ENCODE peak calls at places on chromosome 13, in five cellular contexts. One of them, this sample, is unnamed.
A peak's percentile ranks its signal among the peaks of the same experiment; 100 is the strongest.

GRCh38 chr13:44819245-44819644 is 170.0 kb downstream of the NUFIP1 start:
- DNase-seq in vagina: no peak
- DNase-seq in body of pancreas: no peak
- DNase-seq in K562: no peak
- DNase-seq in H54: peak; percentile 27
- DNase-seq in this sample: no peak

GRCh38 chr13:71524245-71525002 is 342.6 kb downstream of the DACH1 start:
- DNase-seq in vagina: no peak
- DNase-seq in K562: no peak
- DNase-seq in body of pancreas: no peak
- DNase-seq in H54: no peak
- DNase-seq in this sample: no peak

GRCh38 chr13:39379667-39380655 is 223.0 kb downstream of the LHFPL6 start:
- DNase-seq in K562: no peak
- DNase-seq in body of pancreas: no peak
- DNase-seq in H54: no peak
- DNase-seq in vagina: no peak
- DNase-seq in this sample: peak; percentile 23

GRCh38 chr13:74202129-74202528 is 67.9 kb upstream of the KLF12 start:
- DNase-seq in vagina: no peak
- DNase-seq in K562: no peak
- DNase-seq in body of pancreas: no peak
- DNase-seq in H54: no peak
- DNase-seq in this sample: no peak

GRCh38 chr13:43564941-43565340 is 221.8 kb downstream of the ENOX1 start:
- DNase-seq in vagina: no peak
- DNase-seq in body of pancreas: no peak
- DNase-seq in H54: no peak
- DNase-seq in K562: no peak
- DNase-seq in this sample: no peak

GRCh38 chr13:73268306-73268705 is 209.5 kb downstream of the KLF5 start:
- DNase-seq in K562: no peak
- DNase-seq in H54: peak; percentile 15
- DNase-seq in body of pancreas: no peak
- DNase-seq in vagina: no peak
- DNase-seq in this sample: peak; percentile 3

GRCh38 chr13:103640617-103641016 is 574.4 kb upstream of the SLC10A2 start:
- DNase-seq in H54: no peak
- DNase-seq in vagina: no peak
- DNase-seq in body of pancreas: no peak
- DNase-seq in K562: no peak
- DNase-seq in this sample: no peak

GRCh38 chr13:46143239-46143701 is 38.4 kb upstream of the CPB2 start:
- DNase-seq in body of pancreas: no peak
- DNase-seq in vagina: no peak
- DNase-seq in H54: no peak
- DNase-seq in K562: no peak
- DNase-seq in this sample: no peak

GRCh38 chr13:20848944-20849343 is 53.6 kb downstream of the XPO4 start:
- DNase-seq in body of pancreas: no peak
- DNase-seq in K562: no peak
- DNase-seq in H54: no peak
- DNase-seq in vagina: no peak
- DNase-seq in this sample: no peak

GRCh38 chr13:64414381-64414780 is 2815.8 kb downstream of the PCDH9 start:
- DNase-seq in K562: no peak
- DNase-seq in H54: no peak
- DNase-seq in vagina: no peak
- DNase-seq in body of pancreas: no peak
- DNase-seq in this sample: no peak

GRCh38 chr13:98847780-98848179 is 95.3 kb upstream of the SLC15A1 start:
- DNase-seq in vagina: no peak
- DNase-seq in K562: peak; percentile 24
- DNase-seq in H54: no peak
- DNase-seq in body of pancreas: no peak
- DNase-seq in this sample: no peak

GRCh38 chr13:22108283-22108897 is 437.5 kb downstream of the FGF9 start:
- DNase-seq in H54: no peak
- DNase-seq in K562: no peak
- DNase-seq in vagina: no peak
- DNase-seq in body of pancreas: no peak
- DNase-seq in this sample: no peak

GRCh38 chr13:98494769-98495168 is 82.1 kb downstream of the STK24 start:
- DNase-seq in body of pancreas: no peak
- DNase-seq in vagina: no peak
- DNase-seq in K562: no peak
- DNase-seq in H54: no peak
- DNase-seq in this sample: no peak

GRCh38 chr13:66138172-66138811 is 1091.8 kb downstream of the PCDH9 start:
- DNase-seq in H54: no peak
- DNase-seq in K562: no peak
- DNase-seq in body of pancreas: no peak
- DNase-seq in vagina: no peak
- DNase-seq in this sample: no peak

GRCh38 chr13:36130542-36131214 is 504 bp downstream of the DCLK1 start:
- DNase-seq in vagina: no peak
- DNase-seq in H54: no peak
- DNase-seq in body of pancreas: no peak
- DNase-seq in K562: no peak
- DNase-seq in this sample: peak; percentile 3

GRCh38 chr13:84136582-84136981 is 254.3 kb upstream of the SLITRK1 start:
- DNase-seq in vagina: no peak
- DNase-seq in H54: no peak
- DNase-seq in K562: no peak
- DNase-seq in body of pancreas: no peak
- DNase-seq in this sample: no peak

GRCh38 chr13:47025791-47026419 is 129.1 kb upstream of the HTR2A start:
- DNase-seq in H54: no peak
- DNase-seq in vagina: no peak
- DNase-seq in K562: no peak
- DNase-seq in body of pancreas: no peak
- DNase-seq in this sample: no peak

GRCh38 chr13:51538626-51539179 is 45.6 kb upstream of the WDFY2 start:
- DNase-seq in vagina: no peak
- DNase-seq in H54: no peak
- DNase-seq in K562: no peak
- DNase-seq in body of pancreas: no peak
- DNase-seq in this sample: no peak

GRCh38 chr13:110125613-110126272 is 181.2 kb downstream of the COL4A1 start:
- DNase-seq in body of pancreas: no peak
- DNase-seq in H54: no peak
- DNase-seq in K562: no peak
- DNase-seq in vagina: peak; percentile 84
- DNase-seq in this sample: no peak

GRCh38 chr13:99227909-99228688 is 27.4 kb downstream of the UBAC2 start:
- DNase-seq in K562: no peak
- DNase-seq in H54: no peak
- DNase-seq in vagina: no peak
- DNase-seq in body of pancreas: no peak
- DNase-seq in this sample: no peak

GRCh38 chr13:36344886-36345437 is 1.2 kb downstream of the SPART start:
- DNase-seq in K562: no peak
- DNase-seq in body of pancreas: no peak
- DNase-seq in vagina: no peak
- DNase-seq in H54: no peak
- DNase-seq in this sample: peak; percentile 76

GRCh38 chr13:36769545-36769944 is 49.5 kb upstream of the RFXAP start:
- DNase-seq in H54: no peak
- DNase-seq in K562: no peak
- DNase-seq in vagina: no peak
- DNase-seq in body of pancreas: no peak
- DNase-seq in this sample: no peak

GRCh38 chr13:112588490-112589297 is 741 bp upstream of the TUBGCP3 start:
- DNase-seq in vagina: no peak
- DNase-seq in H54: no peak
- DNase-seq in K562: no peak
- DNase-seq in body of pancreas: peak; percentile 38
- DNase-seq in this sample: peak; percentile 65

GRCh38 chr13:112583592-112584277 is 4.2 kb downstream of the TUBGCP3 start:
- DNase-seq in body of pancreas: no peak
- DNase-seq in vagina: no peak
- DNase-seq in K562: no peak
- DNase-seq in H54: no peak
- DNase-seq in this sample: peak; percentile 15

GRCh38 chr13:112586334-112586733 is 1.6 kb downstream of the TUBGCP3 start:
- DNase-seq in vagina: no peak
- DNase-seq in K562: no peak
- DNase-seq in H54: no peak
- DNase-seq in body of pancreas: no peak
- DNase-seq in this sample: no peak

GRCh38 chr13:112587359-112587766 is 590 bp downstream of the TUBGCP3 start:
- DNase-seq in vagina: no peak
- DNase-seq in H54: peak; percentile 99
- DNase-seq in K562: peak; percentile 87
- DNase-seq in body of pancreas: peak; percentile 78
- DNase-seq in this sample: peak; percentile 95

GRCh38 chr13:112587767-112588489 is at the start of gene TUBGCP3:
- DNase-seq in H54: peak; percentile 95
- DNase-seq in vagina: no peak
- DNase-seq in K562: peak; percentile 76
- DNase-seq in body of pancreas: peak; percentile 87
- DNase-seq in this sample: peak; percentile 92
- TF ChIP-seq POLR2A in H54: peak; percentile 84
- TF ChIP-seq POLR2A in vagina: no peak
- TF ChIP-seq POLR2A in K562: peak; percentile 82
- TF ChIP-seq POLR2A in body of pancreas: peak; percentile 69
- TF ChIP-seq POLR2A in this sample: peak; percentile 78

DNA sequence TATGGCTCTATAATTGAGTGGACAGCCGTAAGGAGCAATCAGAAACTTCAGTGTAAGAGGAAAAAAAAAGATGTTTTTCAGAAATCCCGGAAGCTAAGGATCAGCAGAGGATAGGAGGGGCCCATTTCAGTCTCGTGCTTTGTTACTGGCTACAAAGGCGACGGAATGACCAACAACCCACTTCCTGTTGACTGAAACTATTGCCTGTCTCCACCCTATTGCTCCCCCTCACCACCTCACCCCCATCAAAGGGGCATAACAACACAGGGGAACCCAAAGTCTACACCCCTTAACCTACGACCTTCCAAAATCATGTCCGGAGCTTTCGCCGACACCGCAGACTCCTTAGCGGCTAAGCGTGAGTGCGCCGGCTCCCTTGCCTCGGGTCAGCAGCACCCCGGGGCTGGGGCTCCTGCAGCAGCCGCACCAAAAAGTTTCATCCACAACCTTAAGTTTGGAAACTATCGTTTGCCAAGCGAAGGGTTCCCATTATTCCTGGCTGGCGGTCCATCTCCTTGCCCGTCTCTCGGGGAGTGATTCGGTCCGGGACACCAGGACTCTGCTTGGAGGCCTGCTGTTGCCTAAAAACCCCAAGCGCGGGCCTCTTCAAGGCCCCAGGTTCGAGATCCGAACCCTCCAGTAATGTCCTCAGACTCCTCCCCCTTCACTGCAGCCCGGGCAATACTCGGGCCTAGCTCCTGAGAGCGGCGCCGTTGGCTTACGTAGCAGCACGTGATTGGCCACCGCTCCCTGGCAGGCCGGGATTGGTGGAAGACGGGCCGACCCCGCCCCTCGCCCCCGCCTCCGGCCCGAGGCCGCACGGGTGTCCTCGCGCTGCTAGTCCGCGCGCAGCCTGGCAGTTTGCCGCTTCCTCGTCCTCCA is at the start of gene TPP2:
- DNase-seq in vagina: peak; percentile 99
- DNase-seq in body of pancreas: peak; percentile 99
- DNase-seq in H54: peak; percentile 99
- DNase-seq in K562: peak; percentile 99
- DNase-seq in this sample: peak; percentile 99
- TF ChIP-seq POLR2A in vagina: peak; percentile 63
- TF ChIP-seq POLR2A in body of pancreas: no peak
- TF ChIP-seq POLR2A in H54: peak; percentile 97
- TF ChIP-seq POLR2A in K562: peak; percentile 86
- TF ChIP-seq POLR2A in this sample: peak; percentile 93

GRCh38 chr13:87398047-87398446 is 273.1 kb upstream of the SLITRK5 start:
- DNase-seq in body of pancreas: no peak
- DNase-seq in H54: no peak
- DNase-seq in K562: no peak
- DNase-seq in vagina: no peak
- DNase-seq in this sample: no peak

GRCh38 chr13:87403748-87404432 is 267.3 kb upstream of the SLITRK5 start:
- DNase-seq in body of pancreas: no peak
- DNase-seq in vagina: no peak
- DNase-seq in K562: no peak
- DNase-seq in H54: no peak
- DNase-seq in this sample: peak; percentile 1
- TF ChIP-seq POLR2A in body of pancreas: no peak
- TF ChIP-seq POLR2A in vagina: no peak
- TF ChIP-seq POLR2A in K562: no peak
- TF ChIP-seq POLR2A in H54: no peak
- TF ChIP-seq POLR2A in this sample: no peak

GRCh38 chr13:41060723-41061074 is 610 bp upstream of the WBP4 start:
- DNase-seq in H54: no peak
- DNase-seq in body of pancreas: peak; percentile 76
- DNase-seq in vagina: peak; percentile 94
- DNase-seq in K562: peak; percentile 58
- DNase-seq in this sample: peak; percentile 93

GRCh38 chr13:41059466-41059865 is 1.8 kb upstream of the WBP4 start:
- DNase-seq in K562: no peak
- DNase-seq in H54: no peak
- DNase-seq in vagina: no peak
- DNase-seq in body of pancreas: no peak
- DNase-seq in this sample: peak; percentile 77

GRCh38 chr13:41059896-41060722 is 1.2 kb upstream of the WBP4 start:
- DNase-seq in K562: peak; percentile 73
- DNase-seq in H54: peak; percentile 32
- DNase-seq in vagina: peak; percentile 96
- DNase-seq in body of pancreas: peak; percentile 90
- DNase-seq in this sample: peak; percentile 95

GRCh38 chr13:41061914-41062837 is 867 bp downstream of the WBP4 start:
- DNase-seq in body of pancreas: no peak
- DNase-seq in K562: peak; percentile 52
- DNase-seq in vagina: no peak
- DNase-seq in H54: no peak
- DNase-seq in this sample: peak; percentile 92

DNA sequence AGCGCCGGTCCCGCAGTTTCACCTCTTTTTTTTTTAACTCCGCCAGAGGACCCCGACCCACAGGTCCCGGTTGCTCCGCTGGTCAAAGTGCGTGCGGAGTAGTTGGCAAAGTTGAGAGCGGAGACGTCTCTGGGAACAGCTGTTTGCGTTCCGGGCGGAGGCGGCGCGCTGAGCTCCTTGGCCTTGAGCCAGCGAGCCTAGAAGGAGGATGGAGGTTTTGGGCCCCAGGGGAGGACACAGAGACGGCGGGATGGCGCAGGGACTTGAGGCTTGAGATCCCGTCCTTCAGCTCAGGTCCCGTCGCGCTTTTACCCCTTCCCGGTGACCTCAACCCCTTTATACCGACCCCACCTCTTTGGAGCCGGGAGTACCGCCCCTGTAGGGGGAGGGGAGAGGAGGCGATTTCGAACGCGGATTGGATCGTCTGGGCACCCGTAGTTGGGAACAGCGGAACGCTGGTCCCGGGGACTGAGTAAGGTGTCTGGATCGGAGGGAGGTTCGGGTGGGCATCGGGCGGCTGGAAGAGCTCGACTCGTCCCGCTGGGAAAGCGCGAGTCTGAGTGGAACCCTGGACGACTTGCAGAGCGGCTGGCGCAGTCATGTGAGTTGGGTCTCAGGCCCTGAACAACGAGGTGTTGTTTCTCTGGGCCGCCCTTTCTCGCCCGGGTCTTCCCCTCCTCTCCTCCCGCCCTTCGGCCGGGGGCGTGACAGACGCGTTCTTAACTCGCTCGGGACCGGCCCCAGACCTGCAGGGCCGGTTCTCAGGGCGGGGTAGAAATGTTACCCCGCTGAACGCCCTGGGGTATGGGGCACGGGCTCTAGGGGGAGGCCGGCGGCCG is at the start of gene WBP4:
- DNase-seq in vagina: peak; percentile 98
- DNase-seq in H54: peak; percentile 42
- DNase-seq in K562: peak; percentile 71
- DNase-seq in body of pancreas: peak; percentile 94
- DNase-seq in this sample: peak; percentile 98
- TF ChIP-seq POLR2A in vagina: peak; percentile 35
- TF ChIP-seq POLR2A in H54: peak; percentile 55
- TF ChIP-seq POLR2A in K562: peak; percentile 73
- TF ChIP-seq POLR2A in body of pancreas: peak; percentile 91
- TF ChIP-seq POLR2A in this sample: peak; percentile 87